ENCODE peak calls at places on chromosomes 5 and 9, in ten cellular contexts. One of them, this sample, is unnamed.

GRCh38 chr9:72333758-72334157 is 31.2 kb downstream of the ZFAND5 start:
- DNase-seq in prostate gland: no peak
- DNase-seq in endothelial cell of umbilical vein: no peak
- DNase-seq in WERI-Rb-1: peak; percentile 69
- DNase-seq in heart right ventricle: no peak
- DNase-seq in ascending aorta: no peak
- DNase-seq in PC-3: no peak
- DNase-seq in Peyer's patch: no peak
- DNase-seq in mammary epithelial cell: no peak
- DNase-seq in tibial nerve: no peak
- DNase-seq in this sample: no peak

GRCh38 chr5:141790630-141791029 is 87.6 kb downstream of the PCDH1 start:
- DNase-seq in prostate gland: no peak
- DNase-seq in endothelial cell of umbilical vein: no peak
- DNase-seq in WERI-Rb-1: no peak
- DNase-seq in heart right ventricle: no peak
- DNase-seq in ascending aorta: no peak
- DNase-seq in PC-3: no peak
- DNase-seq in Peyer's patch: no peak
- DNase-seq in mammary epithelial cell: no peak
- DNase-seq in tibial nerve: no peak
- DNase-seq in this sample: no peak

GRCh38 chr5:98905857-98906688 is 22.7 kb downstream of the CHD1 start:
- DNase-seq in prostate gland: no peak
- DNase-seq in endothelial cell of umbilical vein: peak; percentile 66
- DNase-seq in WERI-Rb-1: no peak
- DNase-seq in heart right ventricle: no peak
- DNase-seq in ascending aorta: no peak
- DNase-seq in PC-3: peak; percentile 83
- DNase-seq in Peyer's patch: no peak
- DNase-seq in mammary epithelial cell: peak; percentile 32
- DNase-seq in tibial nerve: no peak
- DNase-seq in this sample: peak; percentile 37

GRCh38 chr5:141672071-141672855 is 9.8 kb downstream of the ARAP3 start:
- DNase-seq in prostate gland: no peak
- DNase-seq in endothelial cell of umbilical vein: no peak
- DNase-seq in WERI-Rb-1: no peak
- DNase-seq in heart right ventricle: no peak
- DNase-seq in ascending aorta: no peak
- DNase-seq in PC-3: no peak
- DNase-seq in Peyer's patch: no peak
- DNase-seq in mammary epithelial cell: no peak
- DNase-seq in tibial nerve: no peak
- DNase-seq in this sample: no peak

GRCh38 chr5:150603052-150603451 is 37.4 kb upstream of the SYNPO start:
- DNase-seq in prostate gland: no peak
- DNase-seq in endothelial cell of umbilical vein: no peak
- DNase-seq in WERI-Rb-1: no peak
- DNase-seq in heart right ventricle: no peak
- DNase-seq in ascending aorta: no peak
- DNase-seq in PC-3: no peak
- DNase-seq in Peyer's patch: peak; percentile 39
- DNase-seq in mammary epithelial cell: no peak
- DNase-seq in tibial nerve: no peak
- DNase-seq in this sample: no peak

GRCh38 chr9:137417161-137418021 is 5.6 kb downstream of the EXD3 start:
- DNase-seq in prostate gland: no peak
- DNase-seq in endothelial cell of umbilical vein: no peak
- DNase-seq in WERI-Rb-1: no peak
- DNase-seq in heart right ventricle: no peak
- DNase-seq in ascending aorta: no peak
- DNase-seq in PC-3: no peak
- DNase-seq in Peyer's patch: no peak
- DNase-seq in mammary epithelial cell: no peak
- DNase-seq in tibial nerve: no peak
- DNase-seq in this sample: no peak

GRCh38 chr9:103364753-103365152 is 369.6 kb downstream of the CYLC2 start:
- DNase-seq in prostate gland: no peak
- DNase-seq in endothelial cell of umbilical vein: no peak
- DNase-seq in WERI-Rb-1: no peak
- DNase-seq in heart right ventricle: no peak
- DNase-seq in ascending aorta: peak; percentile 57
- DNase-seq in PC-3: peak; percentile 18
- DNase-seq in Peyer's patch: no peak
- DNase-seq in mammary epithelial cell: peak; percentile 94
- DNase-seq in tibial nerve: no peak
- DNase-seq in this sample: peak; percentile 95

GRCh38 chr5:157379983-157380382 is 80.0 kb upstream of the NIPAL4 start:
- DNase-seq in prostate gland: no peak
- DNase-seq in endothelial cell of umbilical vein: no peak
- DNase-seq in WERI-Rb-1: no peak
- DNase-seq in heart right ventricle: no peak
- DNase-seq in ascending aorta: no peak
- DNase-seq in PC-3: no peak
- DNase-seq in Peyer's patch: no peak
- DNase-seq in mammary epithelial cell: no peak
- DNase-seq in tibial nerve: no peak
- DNase-seq in this sample: no peak

GRCh38 chr5:31270396-31270795 is 76.9 kb downstream of the CDH6 start:
- DNase-seq in prostate gland: no peak
- DNase-seq in endothelial cell of umbilical vein: peak; percentile 4
- DNase-seq in WERI-Rb-1: no peak
- DNase-seq in heart right ventricle: no peak
- DNase-seq in ascending aorta: no peak
- DNase-seq in PC-3: peak; percentile 42
- DNase-seq in Peyer's patch: no peak
- DNase-seq in mammary epithelial cell: no peak
- DNase-seq in tibial nerve: no peak
- DNase-seq in this sample: no peak

GRCh38 chr5:51172853-51173635 is 210.2 kb upstream of the ISL1 start:
- DNase-seq in prostate gland: no peak
- DNase-seq in endothelial cell of umbilical vein: no peak
- DNase-seq in WERI-Rb-1: no peak
- DNase-seq in heart right ventricle: no peak
- DNase-seq in ascending aorta: no peak
- DNase-seq in PC-3: no peak
- DNase-seq in Peyer's patch: no peak
- DNase-seq in mammary epithelial cell: no peak
- DNase-seq in tibial nerve: no peak
- DNase-seq in this sample: no peak

GRCh38 chr5:17248999-17249634 is 31.7 kb downstream of the BASP1 start:
- DNase-seq in prostate gland: no peak
- DNase-seq in endothelial cell of umbilical vein: peak; percentile 65
- DNase-seq in WERI-Rb-1: no peak
- DNase-seq in heart right ventricle: no peak
- DNase-seq in ascending aorta: peak; percentile 75
- DNase-seq in PC-3: peak; percentile 100
- DNase-seq in Peyer's patch: no peak
- DNase-seq in mammary epithelial cell: peak; percentile 96
- DNase-seq in tibial nerve: no peak
- DNase-seq in this sample: peak; percentile 98

GRCh38 chr5:173472164-173472563 is 143.9 kb upstream of the STC2 start:
- DNase-seq in prostate gland: peak; percentile 91
- DNase-seq in endothelial cell of umbilical vein: peak; percentile 29
- DNase-seq in WERI-Rb-1: no peak
- DNase-seq in heart right ventricle: peak; percentile 61
- DNase-seq in ascending aorta: peak; percentile 91
- DNase-seq in PC-3: peak; percentile 99
- DNase-seq in Peyer's patch: no peak
- DNase-seq in mammary epithelial cell: peak; percentile 91
- DNase-seq in tibial nerve: peak; percentile 70
- DNase-seq in this sample: peak; percentile 77

GRCh38 chr9:25845867-25846266 is 167.6 kb upstream of the TUSC1 start:
- DNase-seq in prostate gland: no peak
- DNase-seq in endothelial cell of umbilical vein: no peak
- DNase-seq in WERI-Rb-1: no peak
- DNase-seq in heart right ventricle: no peak
- DNase-seq in ascending aorta: no peak
- DNase-seq in PC-3: no peak
- DNase-seq in Peyer's patch: no peak
- DNase-seq in mammary epithelial cell: no peak
- DNase-seq in tibial nerve: no peak
- DNase-seq in this sample: no peak

GRCh38 chr5:39225405-39226099 is 6.2 kb upstream of the FYB1 start:
- DNase-seq in prostate gland: no peak
- DNase-seq in endothelial cell of umbilical vein: no peak
- DNase-seq in WERI-Rb-1: no peak
- DNase-seq in heart right ventricle: no peak
- DNase-seq in ascending aorta: no peak
- DNase-seq in PC-3: no peak
- DNase-seq in Peyer's patch: no peak
- DNase-seq in mammary epithelial cell: no peak
- DNase-seq in tibial nerve: no peak
- DNase-seq in this sample: no peak

GRCh38 chr5:142248853-142249462 is 75.9 kb downstream of the SPRY4 start:
- DNase-seq in prostate gland: peak; percentile 44
- DNase-seq in endothelial cell of umbilical vein: no peak
- DNase-seq in WERI-Rb-1: peak; percentile 67
- DNase-seq in heart right ventricle: peak; percentile 31
- DNase-seq in ascending aorta: peak; percentile 78
- DNase-seq in PC-3: peak; percentile 80
- DNase-seq in Peyer's patch: no peak
- DNase-seq in mammary epithelial cell: no peak
- DNase-seq in tibial nerve: no peak
- DNase-seq in this sample: no peak

GRCh38 chr9:91202757-91203283 is 158.9 kb downstream of the AUH start:
- DNase-seq in prostate gland: no peak
- DNase-seq in endothelial cell of umbilical vein: no peak
- DNase-seq in WERI-Rb-1: no peak
- DNase-seq in heart right ventricle: no peak
- DNase-seq in ascending aorta: no peak
- DNase-seq in PC-3: no peak
- DNase-seq in Peyer's patch: no peak
- DNase-seq in mammary epithelial cell: no peak
- DNase-seq in tibial nerve: no peak
- DNase-seq in this sample: no peak

GRCh38 chr9:122112238-122112637 is 19.1 kb upstream of the TTLL11 start:
- DNase-seq in prostate gland: no peak
- DNase-seq in endothelial cell of umbilical vein: no peak
- DNase-seq in WERI-Rb-1: no peak
- DNase-seq in heart right ventricle: no peak
- DNase-seq in ascending aorta: no peak
- DNase-seq in PC-3: peak; percentile 47
- DNase-seq in Peyer's patch: no peak
- DNase-seq in mammary epithelial cell: no peak
- DNase-seq in tibial nerve: no peak
- DNase-seq in this sample: no peak

GRCh38 chr9:120916573-120916972 is 10.0 kb downstream of the TRAF1 start:
- DNase-seq in prostate gland: peak; percentile 87
- DNase-seq in endothelial cell of umbilical vein: no peak
- DNase-seq in WERI-Rb-1: peak; percentile 55
- DNase-seq in heart right ventricle: no peak
- DNase-seq in ascending aorta: peak; percentile 92
- DNase-seq in PC-3: no peak
- DNase-seq in Peyer's patch: no peak
- DNase-seq in mammary epithelial cell: no peak
- DNase-seq in tibial nerve: peak; percentile 80
- DNase-seq in this sample: no peak

DNA sequence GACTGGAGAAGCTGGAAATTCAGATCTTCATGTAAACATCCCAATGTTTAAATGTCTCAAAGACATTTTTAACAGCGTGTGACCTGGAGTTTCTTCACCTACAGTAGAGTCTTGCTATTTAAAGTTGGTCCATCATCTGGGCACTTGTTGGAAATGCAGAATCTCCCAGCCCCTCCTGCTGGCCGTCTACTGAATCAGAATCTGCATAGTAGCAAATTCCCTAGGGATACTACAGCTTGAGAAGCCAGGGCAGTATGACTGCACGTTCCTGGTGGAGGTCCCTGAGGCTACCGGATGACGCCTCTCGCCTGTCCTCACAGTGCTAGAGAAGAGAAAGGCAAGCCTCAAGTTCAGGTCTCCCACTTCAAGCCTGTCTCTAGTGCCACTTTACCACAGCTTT is 15.7 kb downstream of the SAP30L start:
- DNase-seq in prostate gland: no peak
- DNase-seq in endothelial cell of umbilical vein: no peak
- DNase-seq in WERI-Rb-1: no peak
- DNase-seq in heart right ventricle: no peak
- DNase-seq in ascending aorta: no peak
- DNase-seq in PC-3: peak; percentile 19
- DNase-seq in Peyer's patch: no peak
- DNase-seq in mammary epithelial cell: no peak
- DNase-seq in tibial nerve: no peak
- DNase-seq in this sample: no peak
- TF ChIP-seq CTCF in prostate gland: no peak
- TF ChIP-seq CTCF in endothelial cell of umbilical vein: peak; percentile 9
- TF ChIP-seq CTCF in WERI-Rb-1: peak; percentile 22
- TF ChIP-seq CTCF in heart right ventricle: no peak
- TF ChIP-seq CTCF in ascending aorta: no peak
- TF ChIP-seq CTCF in PC-3: peak; percentile 30
- TF ChIP-seq CTCF in Peyer's patch: peak; percentile 11
- TF ChIP-seq CTCF in mammary epithelial cell: peak; percentile 25
- TF ChIP-seq CTCF in tibial nerve: no peak
- TF ChIP-seq CTCF in this sample: peak; percentile 34

GRCh38 chr5:68480385-68480940 is 264.9 kb downstream of the PIK3R1 start:
- DNase-seq in prostate gland: no peak
- DNase-seq in endothelial cell of umbilical vein: no peak
- DNase-seq in WERI-Rb-1: no peak
- DNase-seq in heart right ventricle: no peak
- DNase-seq in ascending aorta: no peak
- DNase-seq in PC-3: no peak
- DNase-seq in Peyer's patch: no peak
- DNase-seq in mammary epithelial cell: no peak
- DNase-seq in tibial nerve: no peak
- DNase-seq in this sample: no peak
- H3K27ac ChIP-seq in prostate gland: no peak overlapping the region
- H3K27ac ChIP-seq in endothelial cell of umbilical vein: no peak overlapping the region
- H3K27ac ChIP-seq in WERI-Rb-1: peak overlapping the region; percentile 39
- H3K27ac ChIP-seq in heart right ventricle: no peak overlapping the region
- H3K27ac ChIP-seq in ascending aorta: peak overlapping the region; percentile 51
- H3K27ac ChIP-seq in PC-3: no peak overlapping the region
- H3K27ac ChIP-seq in Peyer's patch: peak overlapping the region; percentile 1
- H3K27ac ChIP-seq in mammary epithelial cell: no peak overlapping the region
- H3K27ac ChIP-seq in tibial nerve: no peak overlapping the region
- H3K27ac ChIP-seq in this sample: no peak overlapping the region

DNA sequence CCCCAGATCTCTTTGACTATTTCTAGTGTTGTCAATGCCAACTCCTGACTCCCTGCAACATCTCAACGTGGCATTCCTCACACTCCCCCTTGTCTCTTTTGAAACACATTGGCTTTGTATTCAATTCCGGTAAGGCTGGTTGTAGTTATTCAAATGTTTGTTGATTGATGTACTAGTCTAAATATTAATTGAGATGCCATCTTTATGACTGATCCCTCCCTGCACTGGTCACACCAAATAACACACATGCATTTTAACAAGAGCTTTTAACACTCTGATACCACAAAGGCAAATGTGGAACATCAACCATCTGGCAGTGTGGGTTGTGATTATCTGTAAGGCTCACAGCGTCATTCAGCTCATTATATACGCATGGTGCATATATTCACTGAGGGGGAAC is 304.9 kb downstream of the TENT4A start:
- DNase-seq in prostate gland: no peak
- DNase-seq in endothelial cell of umbilical vein: no peak
- DNase-seq in WERI-Rb-1: no peak
- DNase-seq in heart right ventricle: no peak
- DNase-seq in ascending aorta: no peak
- DNase-seq in PC-3: no peak
- DNase-seq in Peyer's patch: no peak
- DNase-seq in mammary epithelial cell: no peak
- DNase-seq in tibial nerve: no peak
- DNase-seq in this sample: no peak
- TF ChIP-seq CTCF in prostate gland: no peak
- TF ChIP-seq CTCF in endothelial cell of umbilical vein: no peak
- TF ChIP-seq CTCF in WERI-Rb-1: no peak
- TF ChIP-seq CTCF in heart right ventricle: no peak
- TF ChIP-seq CTCF in ascending aorta: no peak
- TF ChIP-seq CTCF in PC-3: no peak
- TF ChIP-seq CTCF in Peyer's patch: no peak
- TF ChIP-seq CTCF in mammary epithelial cell: no peak
- TF ChIP-seq CTCF in tibial nerve: no peak
- TF ChIP-seq CTCF in this sample: no peak

GRCh38 chr9:76988941-76989340 is 30.5 kb upstream of the FOXB2 start:
- DNase-seq in prostate gland: no peak
- DNase-seq in endothelial cell of umbilical vein: no peak
- DNase-seq in WERI-Rb-1: no peak
- DNase-seq in heart right ventricle: no peak
- DNase-seq in ascending aorta: no peak
- DNase-seq in PC-3: no peak
- DNase-seq in Peyer's patch: no peak
- DNase-seq in mammary epithelial cell: no peak
- DNase-seq in tibial nerve: no peak
- DNase-seq in this sample: no peak
- H3K27ac ChIP-seq in prostate gland: no peak overlapping the region
- H3K27ac ChIP-seq in endothelial cell of umbilical vein: no peak overlapping the region
- H3K27ac ChIP-seq in WERI-Rb-1: no peak overlapping the region
- H3K27ac ChIP-seq in heart right ventricle: no peak overlapping the region
- H3K27ac ChIP-seq in ascending aorta: no peak overlapping the region
- H3K27ac ChIP-seq in PC-3: no peak overlapping the region
- H3K27ac ChIP-seq in Peyer's patch: no peak overlapping the region
- H3K27ac ChIP-seq in mammary epithelial cell: no peak overlapping the region
- H3K27ac ChIP-seq in tibial nerve: no peak overlapping the region
- H3K27ac ChIP-seq in this sample: no peak overlapping the region